ENCODE peak calls at places on chromosomes 6 and 20, in nine cellular contexts. A is GM03348, Z is kidney glomerular epithelial cell, L is EH, V is GF-D8, N is GM23248, B is left lobe of liver, X is GM04503, W is GM10248. C is an unnamed sample.

GRCh38 chr6:27836783-27837635 is 75.2 kb downstream of the OR2B2 start:
- DNase-seq in A (peak), Z (peak), L (peak), V (peak), N (peak), B (peak), X (no peak), W (peak), C (peak)

GRCh38 chr6:80143312-80143960 is 37.0 kb downstream of the BCKDHB start:
- DNase-seq in A (peak), Z (peak), L (peak), V (no peak), N (peak), B (no peak), X (peak), W (no peak), C (no peak)

GRCh38 chr6:126786262-126786661 is 332.2 kb upstream of the RSPO3 start:
- DNase-seq in A (peak), Z (no peak), L (peak), V (no peak), N (peak), B (no peak), X (no peak), W (no peak), C (no peak)

GRCh38 chr6:113102761-113103160 is 754.4 kb upstream of the MARCKS start:
- DNase-seq in A (peak), Z (no peak), L (peak), V (no peak), N (peak), B (no peak), X (no peak), W (no peak), C (no peak)

GRCh38 chr6:89830385-89830809 is 717 bp downstream of the CASP8AP2 start:
- DNase-seq in A (peak), Z (no peak), L (no peak), V (no peak), N (peak), B (no peak), X (no peak), W (no peak), C (no peak)

GRCh38 chr6:26215200-26216014 is 128.2 kb downstream of the HFE start:
- DNase-seq in A (no peak), Z (peak), L (peak), V (no peak), N (peak), B (no peak), X (no peak), W (no peak), C (no peak)

GRCh38 chr6:90676516-90676915 is 89.6 kb upstream of the MAP3K7 start:
- DNase-seq in A (no peak), Z (no peak), L (no peak), V (no peak), N (no peak), B (no peak), X (no peak), W (no peak), C (no peak)

GRCh38 chr6:11740875-11741274 is 37.7 kb downstream of the ADTRP start:
- DNase-seq in A (no peak), Z (no peak), L (no peak), V (no peak), N (no peak), B (no peak), X (no peak), W (no peak), C (no peak)

GRCh38 chr20:44405246-44405645 is 49.7 kb downstream of the HNF4A start:
- DNase-seq in A (peak), Z (no peak), L (no peak), V (no peak), N (peak), B (no peak), X (no peak), W (no peak), C (no peak)

C was measured in activated B cell treated with CpG ODN at 0.5 μM for 24 hours.